ENCODE peak calls at places on chromosomes 11 and 22, in four cellular contexts. X, S, U and G are unnamed samples.

GRCh38 chr22:38172489-38173155 is 9.0 kb downstream of the PLA2G6 start:
- DNase-seq in X (peak; percentile 13), U (peak; percentile 75), S (peak; percentile 41), G (peak; percentile 35)

GRCh38 chr11:48040830-48041444 is 60.6 kb downstream of the PTPRJ start:
- DNase-seq in S (no peak), U (no peak), X (no peak), G (no peak)

GRCh38 chr11:2698386-2699184 is 1.2 kb downstream of the KCNQ1OT1 start:
- DNase-seq in U (no peak), X (peak; percentile 11), S (no peak), G (no peak)

GRCh38 chr11:111730871-111731591 is 35.2 kb downstream of the PPP2R1B start:
- DNase-seq in U (no peak), X (peak; percentile 89), S (no peak), G (no peak)

GRCh38 chr11:10473371-10473770 is 18.3 kb downstream of the AMPD3 start:
- DNase-seq in U (no peak), S (no peak), X (no peak), G (no peak)

GRCh38 chr11:110986016-110986415 is 259.5 kb upstream of the POU2AF2 start:
- DNase-seq in U (no peak), S (no peak), X (no peak), G (no peak)

GRCh38 chr11:123233280-123233977 is 38.4 kb upstream of the CLMP start:
- DNase-seq in U (no peak), S (no peak), X (no peak), G (no peak)

GRCh38 chr22:31947296-31947695 is 3.0 kb downstream of the YWHAH start:
- DNase-seq in U (no peak), X (no peak), S (no peak), G (peak; percentile 60)

GRCh38 chr11:77146261-77147035 is 18.4 kb downstream of the MYO7A start:
- DNase-seq in X (no peak), U (no peak), S (no peak), G (no peak)

GRCh38 chr22:36184433-36185035 is 17.1 kb downstream of the APOL4 start:
- DNase-seq in U (no peak), S (no peak), X (no peak), G (no peak)

GRCh38 chr11:61697093-61697492 is 16.9 kb downstream of the DAGLA start:
- DNase-seq in X (peak; percentile 98), U (no peak), S (no peak), G (no peak)

GRCh38 chr11:15969281-15969680 is 387.1 kb downstream of the SOX6 start:
- DNase-seq in S (no peak), X (peak; percentile 48), U (no peak), G (peak; percentile 12)

GRCh38 chr11:69524291-69524882 is 42.9 kb downstream of the LINC01488 start:
- DNase-seq in X (peak; percentile 26), U (no peak), S (no peak), G (no peak)

GRCh38 chr22:46023558-46023981 is 46.6 kb upstream of the WNT7B start:
- DNase-seq in S (no peak), U (no peak), X (no peak), G (no peak)

GRCh38 chr11:81772161-81772560 is 961.5 kb downstream of the FAM181B start:
- DNase-seq in X (no peak), U (no peak), S (no peak), G (no peak)

GRCh38 chr11:48111941-48112340 is 104.7 kb upstream of the OR4B1 start:
- DNase-seq in X (no peak), S (no peak), U (no peak), G (no peak)

GRCh38 chr22:19604711-19605268 is 80.6 kb upstream of the CLDN5 start:
- DNase-seq in U (no peak), S (no peak), X (no peak), G (no peak)

GRCh38 chr11:69217276-69218105 is 61.8 kb downstream of the SMIM38 start:
- DNase-seq in X (no peak), S (no peak), U (no peak), G (no peak)

GRCh38 chr11:131579932-131580387 is 209.5 kb downstream of the NTM start:
- DNase-seq in X (peak; percentile 30), S (peak; percentile 65), U (no peak), G (no peak)

GRCh38 chr11:111265421-111265820 is 19.9 kb downstream of the POU2AF2 start:
- DNase-seq in X (no peak), S (no peak), U (no peak), G (no peak)

GRCh38 chr22:37746366-37747089 is 49.7 kb downstream of the TRIOBP start:
- DNase-seq in S (peak; percentile 62), X (no peak), U (peak; percentile 24), G (no peak)

GRCh38 chr11:10899542-10899830 is 41.6 kb upstream of the ZBED5 start:
- DNase-seq in S (no peak), X (no peak), U (no peak), G (no peak)

GRCh38 chr22:24201681-24202590 is 20.6 kb downstream of the SUSD2 start:
- DNase-seq in U (no peak), X (peak; percentile 65), S (no peak), G (no peak)

GRCh38 chr11:16831281-16832192 is 93.1 kb downstream of the C11orf58 start:
- DNase-seq in U (no peak), S (no peak), X (no peak), G (no peak)

GRCh38 chr11:72741849-72742521 is 10.2 kb downstream of the ARAP1 start:
- DNase-seq in S (no peak), X (no peak), U (no peak), G (no peak)

GRCh38 chr11:125428486-125429173 is 67.4 kb downstream of the FEZ1 start:
- DNase-seq in U (no peak), X (peak; percentile 23), S (no peak), G (no peak)

GRCh38 chr11:61350336-61350735 is 11.3 kb downstream of the CYB561A3 start:
- DNase-seq in S (no peak), X (no peak), U (no peak), G (no peak)

GRCh38 chr22:40714514-40714966 is 35.3 kb downstream of the MCHR1 start:
- DNase-seq in S (no peak), U (no peak), X (peak; percentile 60), G (no peak)

GRCh38 chr11:33830903-33831648 is 56.8 kb upstream of the FBXO3 start:
- DNase-seq in U (no peak), X (peak; percentile 90), S (no peak), G (no peak)

GRCh38 chr11:104531075-104531474 is 367.1 kb upstream of the PDGFD start:
- DNase-seq in S (no peak), U (no peak), X (peak; percentile 57), G (no peak)

GRCh38 chr22:38417252-38418060 is 37.5 kb downstream of the KCNJ4 start:
- DNase-seq in U (no peak), X (no peak), S (no peak), G (no peak)

GRCh38 chr11:28963189-28963588 is 855.0 kb downstream of the METTL15 start:
- DNase-seq in X (peak; percentile 37), S (no peak), U (no peak), G (no peak)

GRCh38 chr11:71228961-71229360 is 23.4 kb downstream of the SHANK2 start:
- DNase-seq in X (no peak), U (no peak), S (no peak), G (no peak)

GRCh38 chr11:123390146-123390545 is 39.9 kb upstream of the GRAMD1B start:
- DNase-seq in S (no peak), X (no peak), U (no peak), G (no peak)

DNA sequence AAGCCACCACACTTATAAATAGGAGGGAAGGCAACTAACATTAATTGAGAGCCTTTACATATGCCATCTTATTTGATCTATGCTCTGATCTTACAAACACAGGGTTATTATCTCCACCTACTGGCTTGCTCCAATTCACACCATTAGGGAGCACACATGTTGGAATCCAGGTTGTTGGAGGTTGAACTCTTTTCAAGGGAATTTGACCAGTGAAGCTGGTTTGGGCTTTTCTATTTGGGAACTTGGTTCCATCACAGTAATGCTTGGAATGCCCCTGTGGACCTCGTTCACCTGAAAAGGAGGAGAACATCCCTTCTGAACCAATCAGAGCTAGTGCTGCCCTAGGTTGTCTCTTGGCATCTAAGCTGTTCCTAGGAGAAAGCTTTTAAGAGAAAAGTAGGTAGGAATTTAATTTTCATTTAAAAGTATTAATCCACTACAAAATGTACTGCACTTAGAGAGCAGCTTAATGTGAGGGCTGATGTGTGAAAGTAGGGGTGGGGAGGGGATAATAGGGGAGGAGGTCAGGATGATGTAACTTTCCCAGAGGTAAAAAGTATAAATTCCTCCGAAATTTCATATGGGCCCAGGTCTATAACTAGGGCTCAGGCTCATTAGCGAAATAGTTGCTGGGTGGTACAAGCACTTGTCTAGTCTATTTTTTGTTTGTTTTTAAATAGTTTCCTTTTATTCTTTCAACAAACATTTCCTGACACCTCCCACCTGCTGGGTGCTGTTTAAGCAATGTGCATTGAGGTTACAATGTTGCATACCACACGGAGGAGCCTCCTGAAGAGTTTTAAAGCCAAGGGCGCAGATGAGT is 7.6 kb upstream of the MICAL2 start:
- DNase-seq in X (peak; percentile 29), S (no peak), U (no peak), G (no peak)
- TF ChIP-seq CTCF in X (peak; percentile 43), S (no peak), U (no peak), G (no peak)

DNA sequence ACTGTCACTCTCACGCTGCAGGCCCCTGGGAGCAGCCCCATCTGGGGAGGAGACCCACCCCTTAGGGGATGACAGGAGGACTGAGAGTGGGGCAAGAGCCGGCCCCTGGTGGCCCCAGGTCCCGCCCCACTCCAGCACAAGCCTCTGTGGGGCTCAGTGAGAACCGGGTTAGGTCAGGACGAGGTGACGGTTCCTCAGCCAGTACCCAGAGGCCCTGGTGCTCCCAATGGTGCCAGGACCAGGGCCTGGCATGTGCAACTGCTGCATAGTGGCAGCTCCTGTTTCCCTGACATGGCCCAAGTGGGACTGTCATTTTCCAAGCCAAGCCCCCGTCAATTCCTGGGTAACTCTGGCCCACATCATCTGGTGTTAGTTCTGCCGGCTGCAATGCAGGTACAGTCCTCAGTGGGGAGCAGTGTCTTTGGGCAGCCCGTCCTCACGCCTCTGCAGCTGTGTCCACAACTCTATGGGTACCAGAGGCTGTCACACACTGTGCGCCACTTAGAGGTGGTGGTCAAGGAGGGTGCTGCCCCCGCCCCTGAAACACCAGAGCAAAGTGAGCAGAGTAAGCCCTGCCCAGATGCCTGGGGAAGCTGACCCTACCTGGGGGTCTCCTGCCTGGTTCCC is 15.9 kb downstream of the CHID1 start:
- DNase-seq in X (no peak), S (no peak), U (no peak), G (no peak)
- TF ChIP-seq CTCF in X (no peak), S (no peak), U (no peak), G (no peak)

DNA sequence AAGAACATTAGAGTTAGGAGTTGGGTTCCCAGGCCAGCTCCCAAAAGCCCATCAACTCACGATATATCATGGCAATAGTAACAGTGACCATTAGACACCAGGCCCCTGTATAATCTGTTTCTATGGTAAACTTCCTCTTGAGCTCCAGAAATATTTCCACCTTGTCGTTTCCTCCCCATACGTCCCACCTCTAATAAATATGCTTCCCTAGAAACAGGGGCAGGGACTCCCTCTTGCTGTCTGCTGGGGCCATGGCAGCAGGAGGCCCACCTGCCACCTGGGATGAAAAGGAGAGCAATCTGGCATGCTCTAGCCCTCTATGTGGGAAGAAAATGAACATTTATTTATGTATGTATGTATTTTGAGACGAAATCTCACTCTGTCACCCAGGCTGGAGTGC is 32.2 kb upstream of the AMOTL1 start:
- DNase-seq in S (peak; percentile 22), U (no peak), X (no peak), G (no peak)
- TF ChIP-seq CTCF in S (peak; percentile 34), U (no peak), X (no peak), G (no peak)

DNA sequence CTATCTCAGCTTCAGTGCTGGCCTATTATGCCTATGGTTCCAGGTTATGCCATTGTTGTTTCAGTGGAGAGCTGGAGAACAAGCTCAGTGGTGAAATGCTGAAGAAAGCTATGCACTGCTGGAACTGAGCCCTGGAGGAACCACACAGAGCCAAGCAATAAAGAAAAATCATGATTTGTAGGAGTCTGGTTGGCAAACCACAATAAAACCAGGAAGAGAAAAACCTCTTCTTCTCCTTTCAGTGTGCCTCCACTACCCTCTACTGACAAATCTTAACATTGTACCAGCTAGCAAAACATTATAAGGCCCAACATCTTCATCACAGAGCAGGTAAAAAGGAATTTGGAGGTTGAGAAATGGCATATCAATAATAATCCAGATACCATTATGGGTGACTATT is 5.3 kb downstream of the OR51F2 start:
- DNase-seq in U (no peak), S (no peak), X (no peak), G (no peak)
- TF ChIP-seq CTCF in U (no peak), S (no peak), X (no peak), G (no peak)